ENCODE peak calls at places on chromosomes 3 and 15, in seven cellular contexts. B is GM10248, T is endothelial cell, N is AG09319, P is astrocyte, K is upper lobe of left lung, Q is left ventricle myocardium inferior. D is an unnamed sample.

GRCh38 chr3:168459229-168459784 is 363.6 kb upstream of the GOLIM4 start:
- DNase-seq in Q (no peak), N (no peak), B (no peak), K (no peak), T (no peak), P (peak), D (no peak)

GRCh38 chr3:69647710-69648109 is 91.6 kb upstream of the MITF start:
- DNase-seq in T (no peak), N (no peak), Q (no peak), K (no peak), P (peak), B (no peak), D (no peak)

GRCh38 chr15:75043509-75044257 is 20.3 kb downstream of the PPCDC start:
- DNase-seq in N (peak), Q (peak), B (peak), K (peak), P (peak), T (no peak), D (no peak)

GRCh38 chr3:127779747-127780146 is 42.6 kb downstream of the MGLL start:
- DNase-seq in N (no peak), P (peak), B (peak), K (no peak), Q (no peak), T (no peak), D (no peak)

GRCh38 chr3:131348911-131349310 is 32.7 kb upstream of the NUDT16 start:
- DNase-seq in N (no peak), P (no peak), T (no peak), K (no peak), Q (no peak), B (no peak), D (no peak)

GRCh38 chr3:45110185-45110833 is 35.9 kb downstream of the CDCP1 start:
- DNase-seq in K (no peak), N (no peak), T (no peak), Q (no peak), B (peak), P (no peak), D (no peak)

GRCh38 chr3:126758019-126758418 is 54.0 kb downstream of the CHCHD6 start:
- DNase-seq in T (no peak), Q (no peak), B (no peak), P (no peak), K (no peak), N (no peak), D (no peak)

GRCh38 chr15:67746022-67746421 is 79.3 kb upstream of the SKOR1 start:
- DNase-seq in B (no peak), N (peak), K (no peak), Q (no peak), P (no peak), T (no peak), D (no peak)

GRCh38 chr3:19866751-19867347 is 67.2 kb downstream of the EFHB start:
- DNase-seq in Q (no peak), N (peak), T (peak), K (no peak), P (peak), B (peak), D (no peak)

GRCh38 chr15:87609474-87609873 is 647.1 kb downstream of the NTRK3 start:
- DNase-seq in N (peak), T (no peak), B (no peak), P (peak), Q (no peak), K (no peak), D (no peak)

GRCh38 chr3:59608356-59608755 is 558.5 kb upstream of the CFAP20DC start:
- DNase-seq in P (no peak), K (no peak), T (no peak), Q (no peak), N (no peak), B (no peak), D (no peak)

GRCh38 chr15:38864827-38865604 is 300.4 kb upstream of the RASGRP1 start:
- DNase-seq in T (no peak), N (peak), B (no peak), K (no peak), P (peak), Q (peak), D (no peak)

GRCh38 chr3:9769012-9769411 is 735 bp downstream of the CAMK1 start:
- DNase-seq in B (no peak), K (no peak), Q (no peak), P (no peak), N (no peak), T (no peak), D (no peak)

GRCh38 chr15:37932522-37932921 is 1.9 kb upstream of the TMCO5A start:
- DNase-seq in B (no peak), N (no peak), P (no peak), K (no peak), T (no peak), Q (no peak), D (no peak)

GRCh38 chr3:142853270-142854163 is 35.4 kb downstream of the PCOLCE2 start:
- DNase-seq in N (no peak), P (peak), T (no peak), K (no peak), B (no peak), Q (peak), D (no peak)

GRCh38 chr3:156797368-156797767 is 28.8 kb upstream of the LEKR1 start:
- DNase-seq in P (no peak), K (no peak), T (no peak), B (no peak), Q (no peak), N (no peak), D (no peak)

GRCh38 chr3:179706233-179706632 is 53.4 kb downstream of the USP13 start:
- DNase-seq in Q (no peak), K (no peak), B (no peak), N (no peak), T (no peak), P (no peak), D (no peak)

GRCh38 chr3:141081141-141081795 is 30.1 kb downstream of the SPSB4 start:
- DNase-seq in K (no peak), B (no peak), P (no peak), T (no peak), Q (no peak), N (no peak), D (no peak)

GRCh38 chr3:133262371-133262770 is 137.5 kb upstream of the BFSP2 start:
- DNase-seq in N (no peak), P (no peak), B (no peak), T (no peak), Q (no peak), K (no peak), D (no peak)

GRCh38 chr3:49339947-49340800 is at the start of gene USP4:
- DNase-seq in N (peak), T (peak), K (peak), P (peak), B (peak), Q (peak), D (peak)

GRCh38 chr15:69658401-69658945 is 205.9 kb downstream of the RPLP1 start:
- DNase-seq in T (no peak), P (no peak), Q (no peak), K (no peak), N (no peak), B (peak), D (peak)

GRCh38 chr3:174202561-174202960 is 656.6 kb upstream of the NAALADL2 start:
- DNase-seq in N (no peak), P (peak), K (no peak), Q (no peak), B (no peak), T (no peak), D (no peak)

GRCh38 chr3:45499529-45499928 is 95.0 kb upstream of the LIMD1 start:
- DNase-seq in P (peak), K (no peak), N (no peak), T (no peak), B (no peak), Q (no peak), D (no peak)

GRCh38 chr15:95018888-95019545 is 787.7 kb downstream of the MCTP2 start:
- DNase-seq in T (no peak), N (no peak), Q (no peak), K (no peak), P (peak), B (no peak), D (no peak)

GRCh38 chr15:40182358-40183029 is 21.6 kb downstream of the BUB1B start:
- DNase-seq in B (no peak), P (no peak), Q (no peak), K (no peak), N (no peak), T (no peak), D (no peak)

GRCh38 chr15:75348563-75349350 is 1.9 kb downstream of the NEIL1 start:
- DNase-seq in Q (no peak), T (no peak), B (no peak), N (no peak), K (peak), P (no peak), D (no peak)

GRCh38 chr3:181630873-181631272 is 80.9 kb upstream of the SOX2 start:
- DNase-seq in P (no peak), N (no peak), B (no peak), K (no peak), T (no peak), Q (no peak), D (no peak)

GRCh38 chr15:71716990-71717389 is 93.4 kb upstream of the NR2E3 start:
- DNase-seq in K (no peak), P (peak), Q (no peak), N (no peak), T (no peak), B (no peak), D (no peak)

GRCh38 chr3:166634091-166634746 is 745.9 kb downstream of the ZBBX start:
- DNase-seq in B (no peak), P (no peak), K (no peak), Q (no peak), N (no peak), T (no peak), D (no peak)

GRCh38 chr15:43266834-43267233 is at the start of gene TGM5:
- DNase-seq in P (no peak), T (no peak), K (no peak), Q (no peak), B (no peak), N (no peak), D (peak)

GRCh38 chr3:11367116-11367781 is 95.1 kb downstream of the ATG7 start:
- DNase-seq in N (peak), Q (peak), K (no peak), B (no peak), P (no peak), T (peak), D (no peak)

GRCh38 chr15:90654233-90655124 is 62.7 kb upstream of the BLM start:
- DNase-seq in Q (no peak), N (no peak), P (no peak), T (no peak), K (peak), B (no peak), D (no peak)

GRCh38 chr3:71264840-71265239 is 318.7 kb downstream of the FOXP1 start:
- DNase-seq in K (no peak), N (no peak), B (no peak), T (no peak), P (no peak), Q (no peak), D (no peak)

GRCh38 chr3:22231061-22231460 is 480.1 kb upstream of the ZNF385D start:
- DNase-seq in N (no peak), P (no peak), Q (no peak), B (no peak), K (no peak), T (no peak), D (no peak)

DNA sequence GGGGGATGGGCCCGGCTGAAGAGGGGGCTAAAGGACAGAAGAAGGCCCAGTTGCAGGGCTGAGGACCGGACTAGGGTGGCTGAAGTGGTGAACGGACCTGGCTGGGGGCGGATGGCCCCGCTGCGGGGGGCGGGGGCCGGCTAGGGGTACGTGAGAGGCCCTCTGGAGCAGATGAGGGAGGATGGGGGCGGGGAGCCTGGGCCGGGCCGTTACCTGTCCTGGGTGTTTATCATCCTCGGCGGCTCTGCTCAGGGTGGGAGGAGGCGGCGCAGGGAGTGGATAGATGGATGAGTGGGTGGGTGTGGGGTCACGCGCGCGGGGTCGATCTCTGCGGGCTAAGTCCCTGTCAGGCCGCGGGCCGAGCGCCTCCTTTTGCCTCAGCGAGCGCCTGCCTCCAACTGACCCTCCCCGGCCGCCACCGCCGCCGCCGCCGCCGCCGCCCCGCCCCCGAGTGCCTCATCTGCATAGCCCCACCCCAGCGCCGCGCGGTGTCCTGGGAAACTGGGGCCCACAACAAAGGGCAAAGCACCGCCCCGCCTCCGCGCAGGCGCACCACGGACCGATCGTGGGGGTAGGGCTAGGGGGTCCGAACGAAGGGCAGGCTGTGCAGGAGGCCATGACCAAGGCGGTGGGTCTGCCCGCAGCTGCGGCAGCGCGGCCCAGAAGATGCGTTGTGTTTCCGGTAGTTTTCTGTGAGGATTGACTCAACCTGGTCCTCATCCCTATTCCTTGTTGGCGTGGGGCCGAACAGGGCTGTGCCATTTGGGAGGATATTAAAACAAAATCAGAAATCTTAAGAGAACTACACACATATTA is 72.4 kb downstream of the RBPMS2 start:
- DNase-seq in P (peak), N (peak), K (peak), T (peak), Q (peak), B (peak), D (peak)
- TF ChIP-seq CTCF in P (no peak), N (no peak), K (no peak), T (no peak), Q (no peak), B (no peak), D (no peak)

DNA sequence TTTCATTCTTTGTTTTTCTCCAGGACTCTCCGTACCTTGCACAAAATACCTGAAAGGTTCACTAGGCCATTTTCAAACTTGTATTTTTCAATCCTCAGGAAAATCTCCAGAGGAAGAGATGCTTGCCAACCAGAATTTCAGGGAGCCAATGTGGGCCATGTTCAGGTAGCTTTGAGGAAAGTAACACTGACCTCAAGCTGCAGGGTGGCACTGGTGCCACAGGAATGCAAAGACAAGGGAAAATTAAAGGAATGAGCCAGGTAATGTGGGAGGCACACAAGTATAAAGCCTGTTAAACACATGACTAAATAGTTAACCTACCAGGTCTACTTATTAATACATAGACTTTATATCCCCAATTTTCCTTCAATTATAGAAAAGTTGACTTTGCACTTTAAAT is 51.9 kb upstream of the GAP43 start:
- DNase-seq in T (no peak), Q (no peak), K (no peak), B (no peak), N (no peak), P (no peak), D (no peak)
- TF ChIP-seq CTCF in T (no peak), Q (peak), K (no peak), B (no peak), N (no peak), P (no peak), D (no peak)

GRCh38 chr3:52039426-52039825 is 16.9 kb downstream of the DUSP7 start:
- DNase-seq in Q (no peak), T (no peak), K (no peak), B (no peak), N (no peak), P (no peak), D (no peak)

GRCh38 chr3:52040600-52040999 is 15.8 kb downstream of the DUSP7 start:
- DNase-seq in T (no peak), Q (no peak), K (no peak), P (no peak), N (no peak), B (no peak), D (no peak)

GRCh38 chr3:52043750-52044149 is 12.6 kb downstream of the DUSP7 start:
- DNase-seq in P (no peak), K (no peak), B (no peak), Q (no peak), N (no peak), T (no peak), D (no peak)

GRCh38 chr3:52039846-52040245 is 16.5 kb downstream of the DUSP7 start:
- DNase-seq in N (no peak), P (peak), K (peak), B (no peak), Q (peak), T (no peak), D (no peak)

GRCh38 chr3:52041118-52041847 is 15.1 kb downstream of the DUSP7 start:
- DNase-seq in Q (no peak), B (no peak), N (no peak), T (no peak), K (no peak), P (no peak), D (no peak)
- TF ChIP-seq CTCF in Q (peak), B (no peak), N (peak), T (no peak), K (no peak), P (no peak), D (peak)

DNA sequence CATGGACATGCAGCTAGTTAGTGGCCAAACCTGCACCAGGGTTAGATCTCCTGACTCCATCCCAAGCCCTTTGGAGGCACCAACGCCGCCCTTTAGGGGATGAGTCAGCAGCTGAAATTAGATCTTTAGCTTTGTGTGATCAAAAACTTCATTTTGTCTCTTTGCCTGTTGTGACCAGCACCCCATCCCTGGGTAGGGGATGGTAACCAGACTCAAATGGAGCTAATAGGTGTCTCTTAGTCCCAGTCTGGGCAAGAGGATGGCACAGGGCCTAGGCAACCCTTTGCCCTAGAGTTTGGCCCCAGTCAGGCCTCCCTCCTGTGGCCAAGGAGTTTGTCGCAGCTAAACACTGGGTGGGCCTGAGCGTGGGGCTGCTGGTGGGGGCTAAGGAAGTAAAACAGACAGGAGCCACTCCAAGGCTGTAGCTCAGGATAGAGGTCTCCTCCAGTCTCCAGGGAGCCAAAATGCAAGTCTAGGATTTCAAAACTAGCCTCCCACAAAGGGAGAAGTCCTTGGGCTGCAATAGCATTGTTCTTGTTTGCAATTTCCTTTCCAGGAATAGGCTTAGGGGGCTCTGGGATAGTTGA is 105.1 kb downstream of the CPN2 start:
- DNase-seq in Q (no peak), P (no peak), N (no peak), T (peak), K (no peak), B (no peak), D (no peak)
- TF ChIP-seq CTCF in Q (no peak), P (no peak), N (no peak), T (no peak), K (no peak), B (no peak), D (peak)

DNA sequence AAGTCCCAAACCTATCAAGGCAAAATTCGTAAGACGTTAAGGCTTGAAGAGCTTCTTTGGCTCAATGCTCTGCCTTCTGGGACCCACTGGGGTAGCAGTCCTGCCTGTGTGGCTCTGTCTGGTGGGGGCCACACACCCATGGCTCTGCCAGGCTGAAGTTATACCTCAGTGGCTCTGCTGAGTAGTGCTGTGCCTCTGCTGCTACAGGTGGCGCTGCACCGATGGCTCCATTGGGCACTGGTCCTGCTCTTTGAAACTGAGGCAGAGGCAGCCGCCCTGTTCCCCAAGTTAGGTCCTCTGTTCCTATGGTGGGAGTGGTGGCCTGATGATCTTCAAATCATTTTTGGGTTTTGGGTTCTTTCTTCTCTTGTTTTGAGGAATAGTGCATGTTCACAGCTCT is 68.0 kb upstream of the AP4E1 start:
- DNase-seq in N (no peak), B (no peak), K (no peak), P (no peak), T (no peak), Q (no peak), D (no peak)
- TF ChIP-seq CTCF in N (no peak), B (no peak), K (no peak), P (no peak), T (no peak), Q (no peak), D (no peak)

GRCh38 chr3:1561397-1561796 is 468.6 kb downstream of the CNTN6 start:
- DNase-seq in B (no peak), T (no peak), K (no peak), Q (no peak), P (no peak), N (no peak), D (no peak)
- TF ChIP-seq CTCF in B (no peak), T (no peak), K (no peak), Q (no peak), P (no peak), N (no peak), D (no peak)